ENCODE peak calls at places on chromosomes 6 and 20, in ten cellular contexts. H is H9; X is NCI-H2081; J is cardiac fibroblast; E is CD8-positive, alpha-beta T cell; I is upper lobe of left lung; W is WTC11; G is NCI-H1048; Q is esophagus squamous epithelium; R is AG08396. Z is an unnamed sample.

GRCh38 chr6:107235521-107235920 is 120.2 kb upstream of the BEND3 start:
- DNase-seq in Q (no peak), H (no peak), G (no peak), X (no peak), W (no peak), E (no peak), R (no peak), J (peak), I (no peak), Z (no peak)

GRCh38 chr20:63171991-63172390 is 43.9 kb downstream of the YTHDF1 start:
- DNase-seq in R (no peak), I (no peak), Q (no peak), H (no peak), J (no peak), E (no peak), W (no peak), G (no peak), X (no peak), Z (no peak)

GRCh38 chr6:104955491-104955890 is 1.4 kb upstream of the LIN28B start:
- DNase-seq in W (peak), H (peak), I (no peak), J (no peak), R (no peak), E (no peak), X (no peak), G (no peak), Q (no peak), Z (no peak)

GRCh38 chr6:17237246-17237645 is 43.9 kb upstream of the RBM24 start:
- DNase-seq in I (no peak), X (no peak), E (no peak), H (no peak), G (no peak), J (no peak), W (no peak), Q (no peak), R (no peak), Z (no peak)

GRCh38 chr6:149855040-149855654 is 9.0 kb downstream of the LRP11 start:
- DNase-seq in I (no peak), W (no peak), Q (no peak), J (peak), R (peak), G (no peak), H (no peak), X (no peak), E (no peak), Z (no peak)

GRCh38 chr6:143279385-143279784 is 171.1 kb downstream of the ADAT2 start:
- DNase-seq in E (no peak), J (peak), Q (no peak), R (no peak), H (peak), W (peak), G (no peak), X (no peak), I (no peak), Z (no peak)

GRCh38 chr6:158219229-158219628 is 51.1 kb downstream of the GTF2H5 start:
- DNase-seq in W (no peak), J (peak), G (no peak), I (no peak), X (no peak), E (no peak), H (no peak), R (peak), Q (no peak), Z (no peak)

GRCh38 chr6:156617376-156617775 is 159.8 kb upstream of the ARID1B start:
- DNase-seq in R (no peak), Q (no peak), W (no peak), G (no peak), I (no peak), H (no peak), X (no peak), E (no peak), J (peak), Z (peak)

GRCh38 chr6:113211185-113211584 is 646.0 kb upstream of the MARCKS start:
- DNase-seq in E (no peak), H (no peak), Q (no peak), X (no peak), W (no peak), G (no peak), J (no peak), R (no peak), I (no peak), Z (no peak)

GRCh38 chr6:112437053-112437452 is 89.9 kb downstream of the RFPL4B start:
- DNase-seq in R (no peak), I (no peak), X (no peak), E (no peak), H (no peak), J (no peak), G (no peak), W (no peak), Q (no peak), Z (no peak)

GRCh38 chr6:168016756-168017525 is 19.5 kb downstream of the KIF25 start:
- DNase-seq in Q (no peak), G (no peak), E (no peak), H (no peak), X (no peak), R (no peak), J (no peak), W (no peak), I (peak), Z (no peak)

GRCh38 chr6:134714679-134715078 is 235.2 kb downstream of the ALDH8A1 start:
- DNase-seq in I (peak), Q (no peak), W (no peak), X (no peak), G (no peak), J (peak), E (no peak), H (no peak), R (no peak), Z (no peak)

GRCh38 chr6:35278708-35279107 is 18.9 kb upstream of the DEF6 start:
- DNase-seq in G (no peak), I (no peak), H (no peak), X (no peak), R (no peak), Q (no peak), J (no peak), W (no peak), E (no peak), Z (no peak)

GRCh38 chr6:169702640-169703246 is 817 bp downstream of the C6orf120 start:
- DNase-seq in E (peak), J (peak), W (peak), Q (no peak), R (no peak), H (no peak), I (peak), X (no peak), G (no peak), Z (no peak)

GRCh38 chr6:84282566-84282965 is 55.1 kb upstream of the CEP162 start:
- DNase-seq in E (no peak), W (no peak), I (no peak), G (no peak), R (no peak), Q (no peak), X (no peak), H (no peak), J (peak), Z (no peak)

GRCh38 chr6:30769088-30769852 is 24.9 kb upstream of the IER3 start:
- DNase-seq in G (no peak), Q (no peak), W (no peak), E (peak), X (no peak), H (peak), R (peak), J (peak), I (no peak), Z (no peak)

GRCh38 chr6:87756858-87757257 is 54.8 kb upstream of the AKIRIN2 start:
- DNase-seq in R (peak), G (no peak), Q (no peak), X (no peak), I (no peak), J (peak), W (no peak), E (peak), H (no peak), Z (no peak)

GRCh38 chr20:17757496-17757895 is 57.7 kb downstream of the BANF2 start:
- DNase-seq in H (no peak), J (no peak), Q (no peak), X (no peak), W (no peak), G (no peak), E (no peak), R (no peak), I (no peak), Z (no peak)

GRCh38 chr6:168678588-168678987 is 237.6 kb downstream of the SMOC2 start:
- DNase-seq in E (no peak), I (no peak), J (no peak), W (no peak), X (no peak), R (no peak), G (no peak), Q (no peak), H (no peak), Z (no peak)

GRCh38 chr6:113630365-113630737 is 226.8 kb upstream of the MARCKS start:
- DNase-seq in X (no peak), E (no peak), W (no peak), J (peak), I (no peak), H (no peak), R (no peak), G (no peak), Q (no peak), Z (no peak)

Z was measured in cortex of kidney.